ENCODE peak calls at places on chromosome 2, in seven cellular contexts. J is right cardiac atrium; O is CD8-positive, alpha-beta memory T cell; X is NCI-H1417; T is AG09319; Q is osteocyte; L is activated T-cell treated with anti-CD3 and anti-CD28 coated beads, Interleukin-2, amount 50 U/mL, for 24 hours. A is an unnamed sample.

GRCh38 chr2:169979025-169979424 is 151.8 kb downstream of the UBR3 start:
- DNase-seq in J (no peak), O (no peak), X (no peak), T (no peak), Q (no peak), L (no peak), A (no peak)

GRCh38 chr2:225056330-225057073 is 14.2 kb upstream of the DOCK10 start:
- DNase-seq in J (no peak), O (no peak), X (no peak), T (no peak), Q (no peak), L (no peak), A (no peak)

GRCh38 chr2:68739261-68740183 is 4.9 kb downstream of the ARHGAP25 start:
- DNase-seq in J (no peak), O (no peak), X (no peak), T (no peak), Q (peak; percentile 36), L (no peak), A (no peak)

GRCh38 chr2:97348265-97348664 is 235.3 kb downstream of the ANKRD36 start:
- DNase-seq in J (no peak), O (no peak), X (no peak), T (no peak), Q (no peak), L (no peak), A (no peak)

GRCh38 chr2:129760669-129761068 is 218.8 kb upstream of the RAB6C start:
- DNase-seq in J (no peak), O (no peak), X (no peak), T (no peak), Q (peak; percentile 80), L (no peak), A (no peak)

GRCh38 chr2:189153608-189154007 is 26.0 kb downstream of the COL5A2 start:
- DNase-seq in J (no peak), O (no peak), X (no peak), T (peak; percentile 68), Q (no peak), L (no peak), A (no peak)

GRCh38 chr2:47488870-47489584 is 86.1 kb downstream of the MSH2 start:
- DNase-seq in J (no peak), O (no peak), X (no peak), T (peak; percentile 48), Q (no peak), L (no peak), A (no peak)

GRCh38 chr2:169776483-169776802 is 22.2 kb upstream of the SSB start:
- DNase-seq in J (no peak), O (no peak), X (no peak), T (no peak), Q (no peak), L (no peak), A (no peak)

GRCh38 chr2:212892193-212892592 is 259.2 kb downstream of the IKZF2 start:
- DNase-seq in J (no peak), O (no peak), X (peak; percentile 59), T (no peak), Q (no peak), L (no peak), A (no peak)

GRCh38 chr2:128370468-128371247 is 52.0 kb upstream of the HS6ST1 start:
- DNase-seq in J (no peak), O (peak; percentile 36), X (no peak), T (no peak), Q (no peak), L (no peak), A (no peak)

GRCh38 chr2:10016802-10017258 is 26.5 kb upstream of the KLF11 start:
- DNase-seq in J (no peak), O (no peak), X (no peak), T (no peak), Q (no peak), L (no peak), A (no peak)

GRCh38 chr2:127153691-127154158 is 46.8 kb upstream of the BIN1 start:
- DNase-seq in J (no peak), O (no peak), X (no peak), T (peak; percentile 48), Q (peak; percentile 80), L (no peak), A (no peak)

GRCh38 chr2:69554981-69555380 is 88.6 kb downstream of the AAK1 start:
- DNase-seq in J (no peak), O (no peak), X (no peak), T (no peak), Q (no peak), L (no peak), A (no peak)

GRCh38 chr2:171244970-171245782 is 84.5 kb upstream of the TLK1 start:
- DNase-seq in J (no peak), O (no peak), X (no peak), T (no peak), Q (no peak), L (no peak), A (no peak)

A was measured in retina.